ENCODE peak calls at places on chromosomes 1 and 21, in six cellular contexts. J, I, W, R, Z and U are unnamed samples.

GRCh38 chr1:225541383-225541782 is 111.5 kb downstream of the ENAH start:
- DNase-seq in J (no peak), I (no peak), W (no peak), R (no peak), Z (no peak), U (no peak)

GRCh38 chr1:29655145-29655544 is 418.8 kb downstream of the PTPRU start:
- DNase-seq in J (no peak), I (no peak), W (no peak), R (no peak), Z (no peak), U (no peak)

GRCh38 chr1:27831568-27832410 is 1.2 kb downstream of the PPP1R8 start:
- DNase-seq in J (no peak), I (no peak), W (no peak), R (no peak), Z (no peak), U (no peak)

GRCh38 chr1:227805606-227806197 is 9.8 kb upstream of the PRSS38 start:
- DNase-seq in J (no peak), I (peak), W (no peak), R (peak), Z (no peak), U (peak)

GRCh38 chr1:214102907-214103306 is 115.1 kb downstream of the PROX1 start:
- DNase-seq in J (no peak), I (peak), W (no peak), R (no peak), Z (no peak), U (peak)

GRCh38 chr1:3742439-3743298 is 9.6 kb upstream of the CCDC27 start:
- DNase-seq in J (peak), I (no peak), W (no peak), R (no peak), Z (no peak), U (no peak)

GRCh38 chr1:3403388-3404179 is 50.9 kb upstream of the ARHGEF16 start:
- DNase-seq in J (no peak), I (no peak), W (no peak), R (no peak), Z (peak), U (no peak)

GRCh38 chr21:39712976-39713375 is 32.0 kb upstream of the IGSF5 start:
- DNase-seq in J (no peak), I (no peak), W (no peak), R (no peak), Z (no peak), U (no peak)

GRCh38 chr1:101567582-101568189 is 330.9 kb downstream of the S1PR1 start:
- DNase-seq in J (no peak), I (peak), W (peak), R (no peak), Z (no peak), U (no peak)

GRCh38 chr1:16926491-16927195 is 4.9 kb downstream of the CROCC start:
- DNase-seq in J (peak), I (no peak), W (no peak), R (no peak), Z (no peak), U (no peak)

GRCh38 chr1:115782571-115783281 is 14.2 kb upstream of the CASQ2 start:
- DNase-seq in J (no peak), I (peak), W (no peak), R (peak), Z (no peak), U (peak)

GRCh38 chr1:25037174-25038074 is 107.3 kb upstream of the RUNX3 start:
- DNase-seq in J (peak), I (peak), W (peak), R (no peak), Z (no peak), U (no peak)

GRCh38 chr1:208269338-208269666 is 25.1 kb upstream of the PLXNA2 start:
- DNase-seq in J (peak), I (no peak), W (no peak), R (no peak), Z (no peak), U (no peak)

GRCh38 chr1:35499652-35500176 is 57.5 kb downstream of the KIAA0319L start:
- DNase-seq in J (no peak), I (no peak), W (no peak), R (no peak), Z (no peak), U (no peak)

GRCh38 chr1:200238311-200238710 is 171.5 kb downstream of the ZNF281 start:
- DNase-seq in J (no peak), I (no peak), W (no peak), R (no peak), Z (no peak), U (no peak)

GRCh38 chr1:57831624-57832023 is 407.8 kb upstream of the DAB1 start:
- DNase-seq in J (no peak), I (no peak), W (no peak), R (no peak), Z (no peak), U (no peak)

GRCh38 chr1:84613026-84613425 is 38.8 kb upstream of the CTBS start:
- DNase-seq in J (no peak), I (no peak), W (no peak), R (no peak), Z (no peak), U (no peak)

GRCh38 chr1:41359211-41360073 is 1.8 kb upstream of the FOXO6 start:
- DNase-seq in J (peak), I (no peak), W (peak), R (no peak), Z (no peak), U (no peak)

GRCh38 chr1:44660176-44660575 is 14.1 kb downstream of the TMEM53 start:
- DNase-seq in J (peak), I (no peak), W (peak), R (no peak), Z (no peak), U (no peak)

GRCh38 chr21:22925032-22925431 is 1926.8 kb downstream of the NCAM2 start:
- DNase-seq in J (no peak), I (no peak), W (no peak), R (no peak), Z (no peak), U (no peak)

GRCh38 chr1:191368891-191369654 is 789.2 kb upstream of the RGS18 start:
- DNase-seq in J (no peak), I (no peak), W (no peak), R (no peak), Z (no peak), U (no peak)

GRCh38 chr1:22369294-22370189 is 82.1 kb upstream of the ZBTB40 start:
- DNase-seq in J (no peak), I (no peak), W (no peak), R (no peak), Z (no peak), U (no peak)

GRCh38 chr1:230836801-230837200 is 31.5 kb downstream of the C1orf198 start:
- DNase-seq in J (no peak), I (no peak), W (no peak), R (no peak), Z (no peak), U (no peak)

GRCh38 chr1:25109527-25109926 is 122.8 kb downstream of the SYF2 start:
- DNase-seq in J (no peak), I (no peak), W (no peak), R (no peak), Z (no peak), U (no peak)

GRCh38 chr1:174051956-174052355 is 29.8 kb upstream of the RC3H1 start:
- DNase-seq in J (peak), I (no peak), W (no peak), R (no peak), Z (no peak), U (no peak)

GRCh38 chr1:151920147-151920546 is 10.8 kb upstream of the THEM4 start:
- DNase-seq in J (no peak), I (no peak), W (no peak), R (no peak), Z (no peak), U (no peak)

GRCh38 chr1:156822680-156823079 is 6.0 kb upstream of the SH2D2A start:
- DNase-seq in J (no peak), I (no peak), W (no peak), R (no peak), Z (no peak), U (no peak)

GRCh38 chr1:172117800-172118199 is 276.5 kb downstream of the DNM3 start:
- DNase-seq in J (no peak), I (no peak), W (no peak), R (no peak), Z (no peak), U (no peak)

GRCh38 chr1:164598719-164599118 is 39.7 kb downstream of the PBX1 start:
- DNase-seq in J (no peak), I (peak), W (no peak), R (no peak), Z (no peak), U (no peak)

GRCh38 chr1:31707711-31708110 is 3.9 kb upstream of the COL16A1 start:
- DNase-seq in J (no peak), I (no peak), W (no peak), R (no peak), Z (no peak), U (no peak)

GRCh38 chr1:213017447-213018273 is 2.0 kb upstream of the ANGEL2 start:
- DNase-seq in J (no peak), I (no peak), W (no peak), R (no peak), Z (no peak), U (no peak)

GRCh38 chr1:29876902-29877301 is 640.6 kb downstream of the PTPRU start:
- DNase-seq in J (no peak), I (no peak), W (no peak), R (no peak), Z (no peak), U (no peak)

GRCh38 chr1:223429313-223429731 is 36.1 kb downstream of the CCDC185 start:
- DNase-seq in J (peak), I (no peak), W (no peak), R (peak), Z (no peak), U (no peak)

GRCh38 chr21:31530364-31530763 is 129.1 kb upstream of the SOD1 start:
- DNase-seq in J (no peak), I (no peak), W (no peak), R (no peak), Z (no peak), U (no peak)

GRCh38 chr1:80924290-80924689 is 876.4 kb upstream of the ADGRL2 start:
- DNase-seq in J (no peak), I (no peak), W (no peak), R (no peak), Z (no peak), U (no peak)

GRCh38 chr1:89724369-89725015 is 91.6 kb downstream of the LRRC8C start:
- DNase-seq in J (peak), I (no peak), W (peak), R (no peak), Z (no peak), U (no peak)

GRCh38 chr1:198747127-198747526 is 108.3 kb downstream of the PTPRC start:
- DNase-seq in J (no peak), I (no peak), W (no peak), R (no peak), Z (no peak), U (no peak)

GRCh38 chr1:175673236-175674150 is 69.9 kb downstream of the TNR start:
- DNase-seq in J (no peak), I (no peak), W (no peak), R (no peak), Z (peak), U (no peak)

GRCh38 chr1:209403921-209404320 is 179.6 kb upstream of the CAMK1G start:
- DNase-seq in J (no peak), I (no peak), W (no peak), R (no peak), Z (no peak), U (no peak)